ENCODE peak calls at places on chromosome 19, in ten cellular contexts. C is GM20000; A is substantia nigra; Z is activated T-helper 9 cell treated with anti-CD3 and anti-CD28 coated beads, Interleukin-2, amount 50 U/mL, for 16 hours; W is activated T-cell treated with anti-CD3 and anti-CD28 coated beads, Interleukin-2, amount 50 U/mL, for 24 hours; S is NCI-H2081; P is stimulated activated CD4-positive, alpha-beta T cell treated with anti-CD3 and anti-CD28 coated beads, Interleukin-15, amount 100 ng/mL, for 48 hours; M is progenitor cell of endocrine pancreas; E is HuH-7.5; I is GM04504. N is an unnamed sample.

GRCh38 chr19:15672580-15673175 is at the start of gene CYP4F12:
- DNase-seq in W (no peak), I (no peak), Z (no peak), S (no peak), P (no peak), E (peak), M (no peak), A (no peak), C (no peak), N (no peak)

GRCh38 chr19:39829702-39830275 is 4.2 kb downstream of the DYRK1B start:
- DNase-seq in A (no peak), W (no peak), M (no peak), I (no peak), P (no peak), S (no peak), E (no peak), C (no peak), Z (no peak), N (no peak)

GRCh38 chr19:50745221-50745620 is 22.1 kb downstream of the CLEC11A start:
- DNase-seq in S (no peak), C (no peak), Z (no peak), P (no peak), E (no peak), I (no peak), W (no peak), M (no peak), A (no peak), N (no peak)

GRCh38 chr19:6236310-6237291 is 43.2 kb downstream of the MLLT1 start:
- DNase-seq in I (no peak), Z (no peak), E (peak), M (no peak), P (no peak), W (no peak), C (no peak), A (no peak), S (no peak), N (no peak)

GRCh38 chr19:18879579-18880373 is 16.2 kb downstream of the CERS1 start:
- DNase-seq in P (peak), E (no peak), W (no peak), C (no peak), A (no peak), M (no peak), S (peak), Z (no peak), I (no peak), N (no peak)

GRCh38 chr19:16902545-16902944 is 13.7 kb downstream of the F2RL3 start:
- DNase-seq in C (no peak), Z (no peak), S (no peak), W (no peak), A (no peak), M (no peak), P (no peak), I (no peak), E (no peak), N (no peak)

GRCh38 chr19:55858401-55858800 is 22.1 kb downstream of the NLRP4 start:
- DNase-seq in E (no peak), W (no peak), C (no peak), P (no peak), M (no peak), A (no peak), Z (no peak), S (no peak), I (no peak), N (no peak)

GRCh38 chr19:47186337-47187022 is 44.5 kb downstream of the BBC3 start:
- DNase-seq in S (no peak), E (no peak), A (no peak), P (peak), I (no peak), C (peak), W (peak), Z (peak), M (no peak), N (no peak)

GRCh38 chr19:38989066-38989605 is 13.6 kb upstream of the FBXO17 start:
- DNase-seq in Z (no peak), W (no peak), C (no peak), I (no peak), M (no peak), E (no peak), S (no peak), P (no peak), A (no peak), N (no peak)

GRCh38 chr19:33946535-33947323 is 150.1 kb downstream of the KCTD15 start:
- DNase-seq in P (no peak), E (no peak), A (no peak), S (no peak), I (no peak), C (no peak), M (no peak), Z (no peak), W (no peak), N (no peak)